ENCODE peak calls at places on chromosome 15, in four cellular contexts. One of them, this sample, is unnamed.

GRCh38 chr15:66798426-66799061 is 96.5 kb downstream of the SMAD6 start:
- DNase-seq in KBM-7: no peak
- DNase-seq in GOT3: no peak
- DNase-seq in A549: no peak
- DNase-seq in this sample: no peak

GRCh38 chr15:89836255-89837133 is 21.8 kb upstream of the ANPEP start:
- DNase-seq in GOT3: no peak
- DNase-seq in A549: no peak
- DNase-seq in KBM-7: no peak
- DNase-seq in this sample: no peak

GRCh38 chr15:71743861-71744382 is 66.4 kb upstream of the NR2E3 start:
- DNase-seq in KBM-7: peak
- DNase-seq in A549: peak
- DNase-seq in GOT3: no peak
- DNase-seq in this sample: no peak

GRCh38 chr15:37695719-37696118 is 238.7 kb upstream of the TMCO5A start:
- DNase-seq in KBM-7: no peak
- DNase-seq in A549: no peak
- DNase-seq in GOT3: no peak
- DNase-seq in this sample: no peak

GRCh38 chr15:64596701-64597468 is 136.5 kb downstream of the ZNF609 start:
- DNase-seq in A549: peak
- DNase-seq in KBM-7: peak
- DNase-seq in GOT3: no peak
- DNase-seq in this sample: no peak

GRCh38 chr15:32718822-32719716 is 1.3 kb downstream of the GREM1 start:
- DNase-seq in A549: peak
- DNase-seq in KBM-7: no peak
- DNase-seq in GOT3: no peak
- DNase-seq in this sample: peak

GRCh38 chr15:73284073-73284472 is 84.7 kb downstream of the HCN4 start:
- DNase-seq in A549: peak
- DNase-seq in GOT3: no peak
- DNase-seq in KBM-7: peak
- DNase-seq in this sample: no peak

GRCh38 chr15:63104727-63105126 is 16.9 kb upstream of the LACTB start:
- DNase-seq in KBM-7: no peak
- DNase-seq in GOT3: no peak
- DNase-seq in A549: no peak
- DNase-seq in this sample: no peak

GRCh38 chr15:70328137-70329115 is 230.7 kb upstream of the TLE3 start:
- DNase-seq in KBM-7: peak
- DNase-seq in GOT3: no peak
- DNase-seq in A549: no peak
- DNase-seq in this sample: peak

GRCh38 chr15:72319985-72320671 is at the start of gene CELF6:
- DNase-seq in KBM-7: peak
- DNase-seq in GOT3: no peak
- DNase-seq in A549: peak
- DNase-seq in this sample: peak

GRCh38 chr15:49887604-49888340 is 231.3 kb downstream of the ATP8B4 start:
- DNase-seq in GOT3: no peak
- DNase-seq in KBM-7: no peak
- DNase-seq in A549: no peak
- DNase-seq in this sample: no peak

GRCh38 chr15:71494565-71494964 is 315.8 kb upstream of the NR2E3 start:
- DNase-seq in GOT3: no peak
- DNase-seq in A549: no peak
- DNase-seq in KBM-7: no peak
- DNase-seq in this sample: no peak

GRCh38 chr15:78763111-78763795 is 48.0 kb downstream of the ADAMTS7 start:
- DNase-seq in A549: no peak
- DNase-seq in GOT3: no peak
- DNase-seq in KBM-7: no peak
- DNase-seq in this sample: no peak

GRCh38 chr15:84826369-84826823 is 9.2 kb downstream of the ALPK3 start:
- DNase-seq in A549: peak
- DNase-seq in GOT3: no peak
- DNase-seq in KBM-7: peak
- DNase-seq in this sample: peak

GRCh38 chr15:64911317-64912186 is at the start of gene ANKDD1A:
- DNase-seq in KBM-7: peak
- DNase-seq in GOT3: no peak
- DNase-seq in A549: peak
- DNase-seq in this sample: peak

GRCh38 chr15:75696303-75696657 is 16.4 kb downstream of the CSPG4 start:
- DNase-seq in A549: no peak
- DNase-seq in GOT3: no peak
- DNase-seq in KBM-7: peak
- DNase-seq in this sample: no peak

GRCh38 chr15:43102181-43102580 is 3.7 kb downstream of the UBR1 start:
- DNase-seq in GOT3: no peak
- DNase-seq in A549: no peak
- DNase-seq in KBM-7: no peak
- DNase-seq in this sample: no peak

GRCh38 chr15:77909131-77909940 is 168.2 kb downstream of the TBC1D2B start:
- DNase-seq in KBM-7: no peak
- DNase-seq in A549: no peak
- DNase-seq in GOT3: no peak
- DNase-seq in this sample: peak

GRCh38 chr15:24916305-24917009 is 38.3 kb upstream of the SNRPN start:
- DNase-seq in A549: no peak
- DNase-seq in GOT3: no peak
- DNase-seq in KBM-7: peak
- DNase-seq in this sample: no peak

GRCh38 chr15:69290346-69291164 is 8.2 kb upstream of the PAQR5 start:
- DNase-seq in GOT3: no peak
- DNase-seq in KBM-7: no peak
- DNase-seq in A549: no peak
- DNase-seq in this sample: no peak

GRCh38 chr15:71329041-71329440 is 213.8 kb downstream of the THSD4 start:
- DNase-seq in A549: no peak
- DNase-seq in GOT3: no peak
- DNase-seq in KBM-7: no peak
- DNase-seq in this sample: peak

GRCh38 chr15:98684441-98684840 is 36.1 kb downstream of the IGF1R start:
- DNase-seq in GOT3: no peak
- DNase-seq in KBM-7: peak
- DNase-seq in A549: no peak
- DNase-seq in this sample: no peak

GRCh38 chr15:87403973-87404372 is 852.6 kb downstream of the NTRK3 start:
- DNase-seq in KBM-7: no peak
- DNase-seq in A549: no peak
- DNase-seq in GOT3: no peak
- DNase-seq in this sample: no peak

GRCh38 chr15:52183562-52184173 is 7.5 kb downstream of the GNB5 start:
- DNase-seq in A549: peak
- DNase-seq in GOT3: no peak
- DNase-seq in KBM-7: peak
- DNase-seq in this sample: no peak

GRCh38 chr15:63447277-63447676 is 57.1 kb upstream of the USP3 start:
- DNase-seq in KBM-7: no peak
- DNase-seq in A549: no peak
- DNase-seq in GOT3: no peak
- DNase-seq in this sample: no peak

This sample was measured in mucosa of descending colon.